ENCODE peak calls at places on chromosome 22, in five cellular contexts. M is body of pancreas, R is breast epithelium, J is GM23248, Y is thoracic aorta. E is an unnamed sample.

GRCh38 chr22:50000587-50001387 is 11.8 kb downstream of the IL17REL start:
- DNase-seq in M (no peak), R (no peak), J (no peak), Y (no peak), E (no peak)

GRCh38 chr22:44954113-44954512 is 55.7 kb downstream of the PHF21B start:
- DNase-seq in M (no peak), R (no peak), J (no peak), Y (no peak), E (no peak)

GRCh38 chr22:17192186-17192585 is 27.0 kb downstream of the ADA2 start:
- DNase-seq in M (no peak), R (no peak), J (no peak), Y (no peak), E (no peak)

GRCh38 chr22:43118953-43119458 is 8.5 kb downstream of the BIK start:
- DNase-seq in M (no peak), R (no peak), J (no peak), Y (no peak), E (no peak)

GRCh38 chr22:44126807-44127206 is 53.9 kb upstream of the PARVG start:
- DNase-seq in M (no peak), R (no peak), J (no peak), Y (no peak), E (no peak)

GRCh38 chr22:33578752-33579151 is 341.5 kb downstream of the LARGE1 start:
- DNase-seq in M (no peak), R (no peak), J (no peak), Y (no peak), E (no peak)

GRCh38 chr22:25282671-25283561 is 63.5 kb downstream of the CRYBB2 start:
- DNase-seq in M (no peak), R (no peak), J (no peak), Y (no peak), E (no peak)

GRCh38 chr22:39428597-39429071 is 28.2 kb upstream of the MGAT3 start:
- DNase-seq in M (no peak), R (no peak), J (no peak), Y (no peak), E (no peak)

DNA sequence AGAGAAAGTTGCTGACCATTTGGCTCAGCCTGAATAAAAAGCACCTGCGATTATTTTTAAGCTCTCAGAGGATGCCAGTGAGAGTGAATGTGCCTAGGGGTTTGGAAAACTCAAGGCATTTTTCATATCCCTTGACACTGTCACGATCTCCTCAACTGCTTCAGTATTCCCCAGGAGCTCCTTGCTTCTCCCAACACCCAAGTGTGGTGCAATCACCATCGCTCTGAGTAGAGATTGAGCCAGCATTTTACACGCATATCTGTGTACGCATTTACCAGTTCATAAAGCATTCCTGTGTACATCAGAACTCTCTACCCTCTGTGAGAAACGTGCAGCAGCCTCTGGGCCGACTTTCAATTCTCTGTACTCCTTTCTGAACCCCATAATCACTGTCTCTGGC is 1.3 kb downstream of the SRRD start:
- DNase-seq in M (no peak), R (no peak), J (peak; percentile 75), Y (no peak), E (no peak)
- H3K4me1 ChIP-seq in M (peaks cover 49% of the 10 kb centered on the region), R (peaks cover 6% of the 10 kb centered on the region), J (peaks cover 20% of the 10 kb centered on the region), Y (peaks cover 22% of the 10 kb centered on the region), E (peaks cover 52% of the 10 kb centered on the region)

DNA sequence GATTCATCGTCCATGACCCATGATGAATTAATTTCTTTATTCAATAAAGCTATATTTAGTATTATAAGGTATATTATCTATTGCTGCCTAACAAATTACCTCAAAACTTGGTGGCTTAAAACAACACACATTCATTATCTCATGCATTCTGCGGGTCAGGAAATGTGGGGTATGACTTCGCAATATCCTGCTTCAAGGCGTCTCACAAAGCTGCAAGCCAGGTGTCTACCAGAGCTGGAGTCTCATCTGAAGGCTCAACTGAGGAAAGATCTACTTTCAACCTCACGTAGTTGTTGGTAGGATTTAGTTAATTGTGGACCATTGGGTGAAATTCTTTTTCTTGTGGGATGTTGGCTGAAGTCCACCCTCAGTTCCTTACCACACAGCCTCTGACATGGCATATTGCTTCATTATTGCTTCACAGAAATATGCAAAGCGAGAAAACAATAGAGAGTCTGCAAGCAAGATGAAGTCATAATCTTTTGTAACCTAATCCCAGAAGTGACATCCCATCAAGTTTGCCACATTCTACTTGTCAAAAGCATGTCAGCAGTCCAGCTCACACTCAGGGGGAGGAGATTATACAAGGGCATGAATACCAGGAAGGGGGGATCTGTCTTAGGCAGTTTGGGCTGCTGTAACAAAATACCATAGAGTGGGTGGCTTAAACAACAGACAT is 45.1 kb downstream of the KREMEN1 start:
- DNase-seq in M (no peak), R (no peak), J (peak; percentile 48), Y (no peak), E (no peak)
- H3K27ac ChIP-seq in M (no peak overlapping the region), R (no peak overlapping the region), J (no peak overlapping the region), Y (no peak overlapping the region), E (no peak overlapping the region)

DNA sequence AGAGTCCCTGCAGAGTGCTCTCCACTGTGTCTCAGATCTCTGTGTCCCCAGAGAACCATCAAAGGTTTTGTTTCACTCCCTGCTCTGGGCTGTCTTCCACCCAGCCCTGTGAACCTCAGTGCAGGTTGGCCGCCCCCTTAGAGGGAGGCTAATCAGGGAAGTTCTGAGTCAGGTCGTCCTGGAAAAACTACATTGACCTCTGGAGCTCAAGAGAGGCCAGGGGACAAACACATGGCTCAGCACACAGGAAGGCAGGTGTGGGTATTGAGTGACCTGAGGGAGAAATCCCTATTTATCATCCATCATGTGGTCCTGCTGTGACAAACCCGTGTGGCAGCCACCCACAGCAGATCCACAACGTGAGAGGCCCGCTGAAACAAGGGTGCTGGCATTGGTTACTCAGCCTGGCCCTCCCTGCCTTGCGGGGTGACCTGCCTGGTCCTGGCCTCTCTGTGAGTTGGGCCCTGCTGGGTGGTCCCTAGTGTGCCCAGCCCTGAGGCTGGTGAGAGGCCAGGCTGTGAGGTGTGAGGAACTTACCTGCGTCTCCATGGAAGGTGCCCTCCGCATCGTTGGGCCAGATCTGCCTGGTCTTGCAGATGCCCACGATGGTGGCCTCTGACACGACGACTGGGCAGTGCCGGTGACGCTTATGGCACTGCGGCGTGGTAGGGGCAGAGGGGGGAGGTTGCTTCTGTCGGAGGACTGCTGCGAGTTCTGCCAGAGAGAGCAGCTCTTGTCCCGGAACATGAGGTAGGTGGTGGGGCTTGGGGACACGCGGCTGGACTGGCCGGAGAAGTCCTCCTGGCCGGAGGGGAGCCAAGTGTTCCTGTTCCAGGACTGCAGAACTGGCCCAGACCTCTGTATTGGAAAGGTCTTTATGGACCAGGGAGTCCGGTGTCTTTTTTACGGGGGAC is 671 bp upstream of the BCR start:
- DNase-seq in M (peak; percentile 40), R (no peak), J (peak; percentile 39), Y (peak; percentile 21), E (peak; percentile 61)
- H3K4me3 ChIP-seq in M (peak overlapping the region; percentile 21), R (peak overlapping the region; percentile 70), J (peak overlapping the region; percentile 72), Y (peak overlapping the region; percentile 78), E (peak overlapping the region; percentile 74)

GRCh38 chr22:23241562-23242472 is 61.5 kb downstream of the BCR start:
- DNase-seq in M (no peak), R (no peak), J (no peak), Y (no peak), E (no peak)

GRCh38 chr22:23243859-23244689 is 63.8 kb downstream of the BCR start:
- DNase-seq in M (no peak), R (no peak), J (no peak), Y (no peak), E (no peak)

GRCh38 chr22:23242473-23243001 is 62.2 kb downstream of the BCR start:
- DNase-seq in M (no peak), R (no peak), J (no peak), Y (no peak), E (no peak)

GRCh38 chr22:23244690-23245044 is 64.4 kb downstream of the BCR start:
- DNase-seq in M (no peak), R (no peak), J (no peak), Y (no peak), E (no peak)

GRCh38 chr22:23243006-23243573 is 62.8 kb downstream of the BCR start:
- DNase-seq in M (no peak), R (no peak), J (no peak), Y (no peak), E (no peak)
- H3K4me1 ChIP-seq in M (peaks cover 17% of the 10 kb centered on the region), R (no peaks in the 10 kb centered on the region), J (peaks cover 19% of the 10 kb centered on the region), Y (peaks cover 12% of the 10 kb centered on the region), E (peaks cover 89% of the 10 kb centered on the region)

GRCh38 chr22:48659393-48659792 is 1168.3 kb downstream of the BRD1 start:
- DNase-seq in M (no peak), R (no peak), J (no peak), Y (no peak), E (no peak)
- H3K27ac ChIP-seq in M (no peak overlapping the region), R (no peak overlapping the region), J (no peak overlapping the region), Y (no peak overlapping the region), E (no peak overlapping the region)

GRCh38 chr22:37678372-37678771 is 2.9 kb downstream of the LGALS1 start:
- DNase-seq in M (no peak), R (no peak), J (no peak), Y (no peak), E (no peak)
- H3K4me3 ChIP-seq in M (no peak overlapping the region), R (no peak overlapping the region), J (peak overlapping the region; percentile 89), Y (peak overlapping the region; percentile 89), E (no peak overlapping the region)

GRCh38 chr22:28500005-28500404 is 179.6 kb downstream of the TTC28 start:
- DNase-seq in M (no peak), R (no peak), J (no peak), Y (no peak), E (no peak)

GRCh38 chr22:28498044-28498443 is 181.6 kb downstream of the TTC28 start:
- DNase-seq in M (no peak), R (no peak), J (no peak), Y (no peak), E (no peak)

GRCh38 chr22:28497188-28497587 is 182.5 kb downstream of the TTC28 start:
- DNase-seq in M (no peak), R (no peak), J (peak; percentile 58), Y (no peak), E (no peak)
- H3K4me1 ChIP-seq in M (no peaks in the 10 kb centered on the region), R (no peaks in the 10 kb centered on the region), J (peaks cover 9% of the 10 kb centered on the region), Y (no peaks in the 10 kb centered on the region), E (no peaks in the 10 kb centered on the region)

E was measured in tibial artery.